ENCODE peak calls at places on chromosome 20, in six cellular contexts. One of them, this sample, is unnamed.

GRCh38 chr20:58938078-58938477 is 43.0 kb upstream of the NELFCD start:
- DNase-seq in BE2C: no peak
- DNase-seq in stomach: no peak
- DNase-seq in fibroblast of lung: no peak
- DNase-seq in PC-3: no peak
- DNase-seq in psoas muscle: no peak
- DNase-seq in this sample: no peak

GRCh38 chr20:46296526-46297250 is 11.6 kb downstream of the CDH22 start:
- DNase-seq in BE2C: no peak
- DNase-seq in stomach: no peak
- DNase-seq in fibroblast of lung: no peak
- DNase-seq in PC-3: no peak
- DNase-seq in psoas muscle: no peak
- DNase-seq in this sample: no peak

GRCh38 chr20:13260620-13261279 is 39.7 kb downstream of the ISM1 start:
- DNase-seq in BE2C: no peak
- DNase-seq in stomach: no peak
- DNase-seq in fibroblast of lung: no peak
- DNase-seq in PC-3: no peak
- DNase-seq in psoas muscle: no peak
- DNase-seq in this sample: no peak

GRCh38 chr20:46939566-46939965 is 44.9 kb downstream of the EYA2 start:
- DNase-seq in BE2C: no peak
- DNase-seq in stomach: no peak
- DNase-seq in fibroblast of lung: no peak
- DNase-seq in PC-3: no peak
- DNase-seq in psoas muscle: no peak
- DNase-seq in this sample: no peak

GRCh38 chr20:55160022-55160421 is 684.6 kb downstream of the DOK5 start:
- DNase-seq in BE2C: no peak
- DNase-seq in stomach: no peak
- DNase-seq in fibroblast of lung: peak
- DNase-seq in PC-3: peak
- DNase-seq in psoas muscle: no peak
- DNase-seq in this sample: no peak

GRCh38 chr20:32652739-32653526 is 20.8 kb downstream of the C20orf203 start:
- DNase-seq in BE2C: peak
- DNase-seq in stomach: peak
- DNase-seq in fibroblast of lung: peak
- DNase-seq in PC-3: peak
- DNase-seq in psoas muscle: peak
- DNase-seq in this sample: no peak

GRCh38 chr20:11379257-11380011 is 538.3 kb upstream of the BTBD3 start:
- DNase-seq in BE2C: peak
- DNase-seq in stomach: no peak
- DNase-seq in fibroblast of lung: no peak
- DNase-seq in PC-3: no peak
- DNase-seq in psoas muscle: peak
- DNase-seq in this sample: no peak

GRCh38 chr20:50558483-50558925 is 48.3 kb downstream of the PTPN1 start:
- DNase-seq in BE2C: no peak
- DNase-seq in stomach: no peak
- DNase-seq in fibroblast of lung: peak
- DNase-seq in PC-3: peak
- DNase-seq in psoas muscle: no peak
- DNase-seq in this sample: no peak

GRCh38 chr20:1968958-1969357 is 24.9 kb downstream of the PDYN start:
- DNase-seq in BE2C: no peak
- DNase-seq in stomach: no peak
- DNase-seq in fibroblast of lung: no peak
- DNase-seq in PC-3: no peak
- DNase-seq in psoas muscle: no peak
- DNase-seq in this sample: no peak

GRCh38 chr20:13492001-13492480 is 146.7 kb downstream of the TASP1 start:
- DNase-seq in BE2C: no peak
- DNase-seq in stomach: no peak
- DNase-seq in fibroblast of lung: peak
- DNase-seq in PC-3: peak
- DNase-seq in psoas muscle: no peak
- DNase-seq in this sample: peak

GRCh38 chr20:59771506-59772372 is 161.7 kb downstream of the SYCP2 start:
- DNase-seq in BE2C: no peak
- DNase-seq in stomach: no peak
- DNase-seq in fibroblast of lung: no peak
- DNase-seq in PC-3: peak
- DNase-seq in psoas muscle: no peak
- DNase-seq in this sample: no peak

GRCh38 chr20:49247792-49248191 is 28.6 kb downstream of the DDX27 start:
- DNase-seq in BE2C: no peak
- DNase-seq in stomach: no peak
- DNase-seq in fibroblast of lung: no peak
- DNase-seq in PC-3: no peak
- DNase-seq in psoas muscle: no peak
- DNase-seq in this sample: no peak

GRCh38 chr20:10359621-10360040 is 74.4 kb downstream of the MKKS start:
- DNase-seq in BE2C: no peak
- DNase-seq in stomach: no peak
- DNase-seq in fibroblast of lung: peak
- DNase-seq in PC-3: peak
- DNase-seq in psoas muscle: no peak
- DNase-seq in this sample: no peak

GRCh38 chr20:62120990-62121775 is 1.1 kb upstream of the LSM14B start:
- DNase-seq in BE2C: no peak
- DNase-seq in stomach: no peak
- DNase-seq in fibroblast of lung: no peak
- DNase-seq in PC-3: peak
- DNase-seq in psoas muscle: peak
- DNase-seq in this sample: no peak

GRCh38 chr20:53958240-53958639 is 112.2 kb downstream of the BCAS1 start:
- DNase-seq in BE2C: no peak
- DNase-seq in stomach: no peak
- DNase-seq in fibroblast of lung: no peak
- DNase-seq in PC-3: no peak
- DNase-seq in psoas muscle: no peak
- DNase-seq in this sample: no peak

GRCh38 chr20:53959849-53960585 is 110.4 kb downstream of the BCAS1 start:
- DNase-seq in BE2C: no peak
- DNase-seq in stomach: no peak
- DNase-seq in fibroblast of lung: peak
- DNase-seq in PC-3: peak
- DNase-seq in psoas muscle: no peak
- DNase-seq in this sample: no peak

GRCh38 chr20:53954734-53955658 is 115.4 kb downstream of the BCAS1 start:
- DNase-seq in BE2C: no peak
- DNase-seq in stomach: no peak
- DNase-seq in fibroblast of lung: no peak
- DNase-seq in PC-3: no peak
- DNase-seq in psoas muscle: no peak
- DNase-seq in this sample: no peak

GRCh38 chr20:53956013-53956715 is 114.2 kb downstream of the BCAS1 start:
- DNase-seq in BE2C: no peak
- DNase-seq in stomach: no peak
- DNase-seq in fibroblast of lung: no peak
- DNase-seq in PC-3: no peak
- DNase-seq in psoas muscle: no peak
- DNase-seq in this sample: no peak

DNA sequence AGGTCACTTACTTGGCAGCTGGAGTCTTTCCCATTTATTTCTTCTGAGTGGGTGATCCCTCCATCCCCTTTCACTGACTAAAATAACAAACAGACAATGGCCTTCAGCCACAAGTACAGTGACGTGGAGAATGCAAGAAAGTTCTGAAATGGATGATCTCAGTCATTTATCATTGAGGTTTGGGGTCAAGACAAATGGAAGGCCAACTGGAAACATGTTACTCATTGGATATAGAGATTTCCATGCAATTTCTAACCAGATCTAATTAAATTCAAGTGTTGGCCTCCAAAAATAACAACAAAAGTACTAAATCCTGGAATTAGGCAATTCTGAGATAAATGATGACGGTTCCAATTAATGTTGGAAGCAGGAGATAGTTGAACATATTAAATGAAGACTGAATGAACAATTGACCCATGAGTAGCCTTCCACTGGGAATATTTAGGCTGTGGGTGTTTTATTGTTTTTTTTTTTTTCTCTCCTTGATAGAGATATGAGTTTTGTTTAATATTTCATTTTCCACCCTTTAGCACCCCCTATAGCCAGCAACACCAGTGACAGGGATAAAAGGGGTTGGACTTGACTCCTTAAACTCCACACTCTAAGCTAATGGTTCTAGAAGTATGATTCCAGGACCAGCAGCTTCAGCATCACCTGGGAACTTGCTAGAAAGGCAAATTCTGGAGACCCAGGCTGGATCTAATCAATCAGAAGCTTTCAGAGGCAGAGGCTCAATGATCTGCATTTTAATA is 112.8 kb downstream of the BCAS1 start:
- DNase-seq in BE2C: no peak
- DNase-seq in stomach: no peak
- DNase-seq in fibroblast of lung: peak
- DNase-seq in PC-3: peak
- DNase-seq in psoas muscle: no peak
- DNase-seq in this sample: no peak
- TF ChIP-seq CTCF in BE2C: peak
- TF ChIP-seq CTCF in stomach: no peak
- TF ChIP-seq CTCF in fibroblast of lung: peak
- TF ChIP-seq CTCF in PC-3: peak
- TF ChIP-seq CTCF in psoas muscle: no peak
- TF ChIP-seq CTCF in this sample: no peak

DNA sequence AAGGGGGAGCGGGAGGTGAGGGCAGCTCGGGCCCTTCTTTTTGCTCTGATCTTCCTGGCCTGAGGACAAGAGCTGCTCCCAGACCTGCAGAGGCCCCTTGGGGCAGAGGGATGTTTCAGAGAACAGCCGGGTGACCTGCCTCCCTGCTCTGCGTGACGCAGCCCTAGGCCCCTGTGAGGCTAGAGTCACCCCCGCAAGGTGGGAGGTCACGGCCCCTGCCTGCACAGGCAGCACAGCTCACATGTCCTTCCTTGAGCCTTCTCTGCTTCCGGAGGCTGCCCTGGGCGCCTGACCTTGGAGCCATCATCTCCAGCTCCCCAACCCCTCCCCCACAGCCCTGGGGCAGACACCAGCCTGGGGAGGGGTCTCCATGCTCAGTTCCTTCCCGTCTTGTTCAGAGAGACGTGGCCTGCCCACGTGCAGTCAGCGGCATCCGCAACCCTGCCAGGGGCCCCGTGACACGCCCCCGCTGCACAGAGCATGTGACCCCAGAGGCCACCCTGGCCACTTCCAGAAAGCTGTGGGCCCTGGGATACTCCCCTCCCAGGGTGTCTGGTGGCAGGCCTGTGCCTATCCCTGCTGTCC is at the start of gene BIRC7:
- DNase-seq in BE2C: no peak
- DNase-seq in stomach: no peak
- DNase-seq in fibroblast of lung: no peak
- DNase-seq in PC-3: no peak
- DNase-seq in psoas muscle: no peak
- DNase-seq in this sample: no peak
- H3K4me3 ChIP-seq in BE2C: no peak
- H3K4me3 ChIP-seq in stomach: no peak
- H3K4me3 ChIP-seq in fibroblast of lung: no peak
- H3K4me3 ChIP-seq in PC-3: no peak
- H3K4me3 ChIP-seq in psoas muscle: no peak
- H3K4me3 ChIP-seq in this sample: no peak

GRCh38 chr20:57061058-57061900 is 205.2 kb downstream of the BMP7 start:
- DNase-seq in BE2C: peak
- DNase-seq in stomach: no peak
- DNase-seq in fibroblast of lung: no peak
- DNase-seq in PC-3: peak
- DNase-seq in psoas muscle: no peak
- DNase-seq in this sample: no peak
- TF ChIP-seq CTCF in BE2C: peak
- TF ChIP-seq CTCF in stomach: no peak
- TF ChIP-seq CTCF in fibroblast of lung: no peak
- TF ChIP-seq CTCF in PC-3: peak
- TF ChIP-seq CTCF in psoas muscle: no peak
- TF ChIP-seq CTCF in this sample: peak

GRCh38 chr20:237479-237878 is 10.4 kb downstream of the DEFB129 start:
- DNase-seq in BE2C: no peak
- DNase-seq in stomach: no peak
- DNase-seq in fibroblast of lung: no peak
- DNase-seq in PC-3: no peak
- DNase-seq in psoas muscle: no peak
- DNase-seq in this sample: no peak
- H3K4me3 ChIP-seq in BE2C: no peak
- H3K4me3 ChIP-seq in stomach: no peak
- H3K4me3 ChIP-seq in fibroblast of lung: peak
- H3K4me3 ChIP-seq in PC-3: no peak
- H3K4me3 ChIP-seq in psoas muscle: no peak
- H3K4me3 ChIP-seq in this sample: no peak

DNA sequence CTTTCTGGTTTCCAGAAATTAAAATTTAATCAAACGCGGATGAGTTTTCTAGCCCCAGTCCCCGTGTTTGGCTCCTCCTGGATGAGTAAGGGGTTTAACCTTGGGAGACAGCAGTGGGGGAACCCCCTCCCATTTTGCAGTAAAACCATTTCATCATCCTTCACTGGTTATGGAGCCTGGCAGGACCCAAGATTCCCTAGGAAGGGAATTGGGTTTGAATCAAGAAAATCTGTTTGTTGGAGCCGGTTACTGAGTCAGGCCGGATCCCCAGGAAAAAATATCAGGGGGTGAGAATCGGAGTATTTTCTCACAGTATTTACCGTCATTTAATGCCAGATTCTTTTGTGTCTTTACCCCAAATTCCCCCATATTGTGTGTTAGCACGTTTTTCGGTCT is 769 bp downstream of the YWHAB start:
- DNase-seq in BE2C: no peak
- DNase-seq in stomach: no peak
- DNase-seq in fibroblast of lung: no peak
- DNase-seq in PC-3: no peak
- DNase-seq in psoas muscle: no peak
- DNase-seq in this sample: no peak
- TF ChIP-seq CTCF in BE2C: no peak
- TF ChIP-seq CTCF in stomach: no peak
- TF ChIP-seq CTCF in fibroblast of lung: no peak
- TF ChIP-seq CTCF in PC-3: no peak
- TF ChIP-seq CTCF in psoas muscle: no peak
- TF ChIP-seq CTCF in this sample: no peak

This sample was measured in LNCaP clone FGC.